ENCODE peak calls at places on chromosomes 13 and 19, in six cellular contexts. X is lower lobe of right lung, F is choroid plexus epithelial cell, D is fibroblast of mammary gland, P is fibroblast of the aortic adventitia, E is upper lobe of right lung. H is an unnamed sample.

GRCh38 chr19:33246729-33247440 is 21.2 kb upstream of the SLC7A10 start:
- DNase-seq in X (peak), F (no peak), D (no peak), P (no peak), E (no peak), H (no peak)

GRCh38 chr19:51473009-51473707 is 5.2 kb upstream of the CEACAM18 start:
- DNase-seq in X (peak), F (peak), D (peak), P (peak), E (no peak), H (peak)

GRCh38 chr19:38799104-38799503 is 10.1 kb downstream of the LGALS7B start:
- DNase-seq in X (no peak), F (no peak), D (no peak), P (no peak), E (no peak), H (no peak)

GRCh38 chr13:28582892-28583240 is 76.1 kb upstream of the POMP start:
- DNase-seq in X (no peak), F (no peak), D (no peak), P (no peak), E (no peak), H (no peak)

GRCh38 chr13:98207411-98207810 is 30.3 kb upstream of the RNF113B start:
- DNase-seq in X (no peak), F (no peak), D (no peak), P (no peak), E (no peak), H (no peak)

GRCh38 chr19:38378866-38379265 is 4.5 kb downstream of the PSMD8 start:
- DNase-seq in X (no peak), F (no peak), D (peak), P (no peak), E (no peak), H (no peak)

GRCh38 chr19:47414469-47414868 is 4.9 kb downstream of the MEIS3 start:
- DNase-seq in X (no peak), F (no peak), D (no peak), P (no peak), E (no peak), H (no peak)

GRCh38 chr13:96473463-96474157 is 383.7 kb downstream of the HS6ST3 start:
- DNase-seq in X (no peak), F (no peak), D (no peak), P (peak), E (no peak), H (peak)

GRCh38 chr13:71789952-71790351 is 77.1 kb downstream of the DACH1 start:
- DNase-seq in X (no peak), F (peak), D (no peak), P (no peak), E (no peak), H (peak)

GRCh38 chr19:4597975-4598671 is 38.6 kb upstream of the SEMA6B start:
- DNase-seq in X (peak), F (no peak), D (no peak), P (no peak), E (no peak), H (no peak)

GRCh38 chr13:65808061-65808460 is 1422.1 kb downstream of the PCDH9 start:
- DNase-seq in X (no peak), F (peak), D (peak), P (peak), E (no peak), H (peak)

GRCh38 chr19:12794196-12794921 is 3.1 kb downstream of the JUNB start:
- DNase-seq in X (no peak), F (peak), D (peak), P (peak), E (no peak), H (peak)

GRCh38 chr13:98742961-98743360 is 9.5 kb downstream of the SLC15A1 start:
- DNase-seq in X (no peak), F (no peak), D (no peak), P (no peak), E (no peak), H (no peak)

GRCh38 chr19:7783991-7784421 is 21.0 kb downstream of the CLEC4M start:
- DNase-seq in X (no peak), F (peak), D (peak), P (peak), E (peak), H (peak)

GRCh38 chr19:13689050-13689449 is 75.3 kb upstream of the MRI1 start:
- DNase-seq in X (no peak), F (peak), D (peak), P (peak), E (no peak), H (peak)

GRCh38 chr19:10219678-10220077 is 11.5 kb downstream of the S1PR2 start:
- DNase-seq in X (no peak), F (peak), D (peak), P (peak), E (no peak), H (peak)

GRCh38 chr19:36115453-36116343 is at the start of gene TBCB:
- DNase-seq in X (peak), F (peak), D (peak), P (peak), E (peak), H (peak)

GRCh38 chr13:99577934-99578917 is 77.0 kb downstream of the TM9SF2 start:
- DNase-seq in X (no peak), F (peak), D (peak), P (peak), E (no peak), H (peak)

GRCh38 chr19:18866800-18867123 is 29.2 kb downstream of the CERS1 start:
- DNase-seq in X (no peak), F (no peak), D (no peak), P (no peak), E (no peak), H (no peak)
- TF ChIP-seq CTCF in X (peak), F (no peak), D (no peak), P (no peak), E (no peak), H (no peak)

DNA sequence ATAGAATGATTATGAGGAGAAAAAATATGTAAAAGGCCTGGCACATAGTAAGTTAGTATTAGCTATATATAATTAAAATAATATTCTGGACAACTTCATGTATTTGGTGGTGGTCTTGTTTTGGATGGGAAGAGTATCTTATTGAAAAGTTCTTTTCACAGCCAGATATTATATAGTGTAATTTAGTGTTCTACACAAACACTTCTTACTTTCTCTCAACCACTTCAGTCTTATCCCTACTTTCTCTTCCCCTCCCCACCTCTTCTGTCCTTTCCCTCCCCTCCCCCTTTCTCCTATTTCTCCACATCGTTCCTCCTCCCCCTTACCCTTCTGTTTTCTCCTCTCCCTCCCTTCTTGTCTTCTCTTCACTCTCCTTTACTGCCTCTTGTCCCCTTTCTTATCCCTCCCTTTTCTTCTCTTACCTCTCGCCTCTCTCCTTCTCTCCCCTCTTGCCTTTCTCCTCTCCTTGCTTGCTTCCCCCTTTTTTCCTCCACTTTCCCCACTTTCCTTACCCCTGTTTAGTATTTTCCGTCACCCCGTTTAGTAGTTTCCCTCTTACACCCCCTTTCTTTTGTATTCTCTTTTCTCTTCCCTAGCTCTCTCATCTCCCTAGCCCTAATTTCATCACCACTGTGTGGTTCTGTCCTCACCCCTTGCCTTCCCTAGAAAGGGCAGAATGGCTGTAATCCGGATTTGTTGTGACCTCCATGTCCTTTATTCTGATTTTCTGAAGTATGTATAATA is 107.2 kb upstream of the MLNR start:
- DNase-seq in X (no peak), F (no peak), D (peak), P (peak), E (no peak), H (peak)
- H3K4me3 ChIP-seq in X (no peak), F (peak), D (no peak), P (peak), E (no peak), H (peak)

GRCh38 chr19:1080360-1081161 is 13.6 kb downstream of the ARHGAP45 start:
- DNase-seq in X (no peak), F (no peak), D (no peak), P (no peak), E (peak), H (no peak)

GRCh38 chr19:1082928-1083816 is 12.0 kb downstream of the POLR2E start:
- DNase-seq in X (no peak), F (no peak), D (no peak), P (no peak), E (peak), H (no peak)

GRCh38 chr19:1082165-1082927 is 12.8 kb downstream of the POLR2E start:
- DNase-seq in X (peak), F (peak), D (no peak), P (peak), E (peak), H (no peak)

GRCh38 chr19:1079566-1080111 is 12.7 kb downstream of the ARHGAP45 start:
- DNase-seq in X (no peak), F (no peak), D (no peak), P (no peak), E (peak), H (no peak)

DNA sequence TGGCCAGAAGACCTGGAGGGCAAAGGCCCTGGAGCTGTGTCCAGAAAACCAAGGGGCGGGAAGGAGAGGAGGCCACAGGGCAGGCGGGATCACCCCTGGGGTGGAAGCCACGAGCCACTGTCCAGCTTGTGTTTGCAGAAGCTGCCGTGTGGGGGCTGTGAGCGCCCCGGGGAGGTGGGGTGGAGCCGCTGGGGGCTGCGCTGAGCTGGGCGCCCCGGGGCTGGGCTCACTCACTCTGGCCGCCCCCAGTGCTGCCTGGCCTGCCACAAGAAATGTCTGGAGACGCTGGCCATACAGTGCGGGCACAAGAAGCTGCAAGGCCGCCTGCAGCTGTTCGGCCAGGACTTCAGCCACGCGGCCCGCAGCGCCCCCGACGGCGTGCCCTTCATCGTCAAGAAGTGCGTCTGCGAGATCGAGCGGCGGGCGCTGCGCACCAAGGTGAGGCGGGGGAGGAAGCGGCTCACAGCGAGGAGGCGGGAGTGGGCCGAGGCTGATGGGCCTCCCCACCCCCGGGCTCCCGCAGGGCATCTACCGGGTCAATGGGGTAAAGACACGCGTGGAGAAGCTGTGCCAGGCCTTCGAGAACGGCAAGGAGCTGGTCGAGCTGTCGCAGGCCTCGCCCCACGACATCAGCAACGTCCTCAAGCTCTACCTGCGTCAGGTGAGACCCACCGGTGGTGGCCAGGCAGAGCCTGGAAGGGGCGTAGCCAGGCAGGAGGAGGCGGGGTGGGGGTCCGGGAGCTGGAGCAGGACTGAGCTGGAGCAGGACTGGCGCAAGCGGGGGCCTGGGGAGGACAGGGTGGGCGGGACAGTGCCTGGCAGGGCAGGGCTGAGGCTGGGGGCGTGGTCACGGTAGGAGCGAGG is 13.6 kb downstream of the POLR2E start:
- DNase-seq in X (no peak), F (no peak), D (no peak), P (no peak), E (peak), H (no peak)
- TF ChIP-seq CTCF in X (no peak), F (no peak), D (no peak), P (no peak), E (no peak), H (no peak)

DNA sequence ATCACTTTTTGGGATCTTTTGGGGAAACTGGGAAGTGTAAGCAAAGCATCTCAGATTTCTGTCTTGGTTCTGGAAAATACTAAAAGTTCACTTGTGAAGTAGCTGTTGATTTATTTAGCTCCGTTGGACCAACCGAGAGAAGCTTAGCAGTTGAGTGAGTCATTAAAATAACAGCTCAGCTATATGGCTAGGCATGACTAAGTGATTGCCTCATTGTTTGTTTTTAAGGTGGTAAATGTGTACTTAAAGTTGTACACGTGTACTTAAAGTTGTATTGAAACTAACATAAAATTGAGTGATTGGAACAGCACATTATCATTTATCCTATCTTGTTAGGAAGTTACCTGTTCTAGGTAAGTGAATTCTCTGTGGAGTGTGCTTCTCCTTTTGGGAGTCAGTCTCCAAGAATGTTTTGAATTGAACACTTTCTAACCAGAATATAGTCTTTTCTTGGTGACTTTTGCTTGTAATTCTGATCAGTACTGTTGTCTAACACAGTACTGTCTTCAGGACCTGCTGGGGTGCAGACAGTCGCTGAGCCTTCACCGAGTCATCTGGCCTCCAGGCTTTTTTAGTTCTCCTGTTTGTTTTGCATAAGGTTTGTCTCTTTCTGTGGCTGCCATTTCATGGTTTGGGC is 2.9 kb upstream of the DCUN1D2 start:
- DNase-seq in X (no peak), F (peak), D (peak), P (peak), E (no peak), H (peak)
- H3K4me3 ChIP-seq in X (no peak), F (peak), D (peak), P (peak), E (no peak), H (peak)

GRCh38 chr19:37313335-37313627 is 57.6 kb upstream of the ZNF527 start:
- DNase-seq in X (no peak), F (no peak), D (no peak), P (no peak), E (no peak), H (no peak)

GRCh38 chr19:37304884-37305255 is 66.0 kb upstream of the ZNF527 start:
- DNase-seq in X (no peak), F (no peak), D (no peak), P (no peak), E (no peak), H (no peak)

GRCh38 chr19:37306383-37306963 is 64.4 kb upstream of the ZNF527 start:
- DNase-seq in X (no peak), F (no peak), D (no peak), P (no peak), E (no peak), H (no peak)

GRCh38 chr19:37304190-37304883 is 66.6 kb upstream of the ZNF527 start:
- DNase-seq in X (peak), F (no peak), D (no peak), P (no peak), E (no peak), H (no peak)

DNA sequence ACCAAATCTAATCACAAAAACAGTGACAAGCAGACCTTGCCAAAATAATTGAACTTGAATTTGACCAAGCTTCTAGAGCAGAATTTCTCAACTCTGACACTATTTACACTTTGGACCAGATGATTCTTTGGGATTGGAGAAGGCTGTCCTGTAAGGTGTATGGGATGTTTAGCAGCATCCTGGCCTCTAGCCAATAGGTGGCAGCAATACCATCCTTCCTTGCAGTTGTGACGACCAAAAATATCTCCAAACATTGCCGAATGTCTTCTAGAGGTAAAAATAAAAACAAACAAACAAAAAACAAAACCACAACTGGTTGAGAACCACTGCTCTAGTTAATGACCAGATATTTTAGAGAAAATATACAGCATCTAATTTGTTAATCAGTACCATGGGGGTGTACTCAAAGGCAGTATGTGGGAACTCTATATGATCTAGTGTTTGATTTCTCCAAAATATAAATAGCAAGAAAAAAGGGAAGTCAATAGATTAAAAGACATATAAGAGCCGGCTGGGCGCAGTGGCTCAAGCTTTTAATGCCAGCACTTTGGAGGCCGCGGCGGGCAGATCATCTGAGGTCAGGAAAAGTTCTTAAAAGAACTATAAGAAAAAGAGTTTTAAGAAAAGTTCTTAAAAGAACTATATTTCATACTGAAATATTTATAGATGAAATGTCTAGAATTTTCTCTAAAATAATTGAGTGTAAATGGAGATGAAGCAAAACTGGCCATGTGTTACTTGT is 60.9 kb upstream of the ZNF527 start:
- DNase-seq in X (no peak), F (no peak), D (no peak), P (no peak), E (no peak), H (no peak)
- TF ChIP-seq CTCF in X (no peak), F (no peak), D (no peak), P (no peak), E (no peak), H (no peak)

GRCh38 chr19:17872251-17873001 is 681 bp downstream of the SLC5A5 start:
- DNase-seq in X (no peak), F (no peak), D (no peak), P (no peak), E (no peak), H (no peak)
- H3K4me3 ChIP-seq in X (peak), F (no peak), D (no peak), P (no peak), E (peak), H (no peak)

GRCh38 chr19:48842744-48843162 is 6.5 kb upstream of the HSD17B14 start:
- DNase-seq in X (no peak), F (peak), D (peak), P (peak), E (no peak), H (peak)
- TF ChIP-seq CTCF in X (peak), F (peak), D (peak), P (peak), E (peak), H (peak)

H was measured in fibroblast of pulmonary artery.